ENCODE peak calls at places on chromosomes 1 and 21, in eight cellular contexts. X is HL-60, P is HCEC 1CT, L is GM23248, F is tibial artery, K is T47D, G is iPS-NIHi11, Y is Daoy. U is an unnamed sample.

GRCh38 chr21:37028579-37028978 is 22.1 kb downstream of the RIPPLY3 start:
- DNase-seq in X (no peak), P (no peak), L (no peak), F (no peak), K (no peak), G (no peak), Y (no peak), U (no peak)

GRCh38 chr1:18895317-18895716 is 7.0 kb downstream of the ALDH4A1 start:
- DNase-seq in X (no peak), P (no peak), L (no peak), F (no peak), K (no peak), G (no peak), Y (no peak), U (no peak)

GRCh38 chr1:205519541-205520131 is 15.2 kb downstream of the CDK18 start:
- DNase-seq in X (no peak), P (peak), L (no peak), F (no peak), K (no peak), G (no peak), Y (no peak), U (no peak)

GRCh38 chr1:181160322-181160721 is 71.8 kb downstream of the IER5 start:
- DNase-seq in X (no peak), P (no peak), L (no peak), F (no peak), K (no peak), G (no peak), Y (no peak), U (peak)

GRCh38 chr1:29809446-29810120 is 573.3 kb downstream of the PTPRU start:
- DNase-seq in X (no peak), P (no peak), L (no peak), F (no peak), K (no peak), G (no peak), Y (no peak), U (no peak)

GRCh38 chr1:54312874-54313316 is 93.3 kb downstream of the SSBP3 start:
- DNase-seq in X (no peak), P (peak), L (peak), F (no peak), K (no peak), G (no peak), Y (peak), U (no peak)

GRCh38 chr1:198523183-198523942 is 17.1 kb downstream of the ATP6V1G3 start:
- DNase-seq in X (no peak), P (no peak), L (no peak), F (no peak), K (no peak), G (no peak), Y (no peak), U (no peak)

GRCh38 chr1:90122679-90123340 is 127.9 kb downstream of the ZNF326 start:
- DNase-seq in X (no peak), P (no peak), L (no peak), F (no peak), K (no peak), G (no peak), Y (no peak), U (no peak)

GRCh38 chr1:183148599-183148998 is 37.5 kb upstream of the LAMC2 start:
- DNase-seq in X (no peak), P (peak), L (peak), F (no peak), K (no peak), G (no peak), Y (peak), U (no peak)

GRCh38 chr1:67970088-67970487 is 80.3 kb downstream of the DIRAS3 start:
- DNase-seq in X (no peak), P (peak), L (peak), F (no peak), K (no peak), G (no peak), Y (peak), U (no peak)

GRCh38 chr1:2267051-2267830 is 39.1 kb downstream of the SKI start:
- DNase-seq in X (no peak), P (no peak), L (no peak), F (no peak), K (no peak), G (no peak), Y (no peak), U (no peak)

GRCh38 chr1:37795340-37796110 is 1.9 kb downstream of the MANEAL start:
- DNase-seq in X (peak), P (no peak), L (peak), F (no peak), K (peak), G (peak), Y (peak), U (no peak)

GRCh38 chr1:38735651-38736161 is 123.9 kb downstream of the RRAGC start:
- DNase-seq in X (no peak), P (no peak), L (peak), F (no peak), K (no peak), G (no peak), Y (peak), U (no peak)

GRCh38 chr1:109807822-109808680 is 44.3 kb upstream of the EPS8L3 start:
- DNase-seq in X (no peak), P (peak), L (peak), F (no peak), K (no peak), G (no peak), Y (peak), U (no peak)

GRCh38 chr21:38968887-38969543 is 163.3 kb downstream of the ETS2 start:
- DNase-seq in X (no peak), P (no peak), L (no peak), F (no peak), K (no peak), G (no peak), Y (peak), U (no peak)

GRCh38 chr1:241635556-241636179 is 4.5 kb downstream of the CHML start:
- DNase-seq in X (no peak), P (no peak), L (no peak), F (no peak), K (no peak), G (no peak), Y (no peak), U (no peak)

GRCh38 chr21:39182484-39183271 is 573 bp downstream of the PSMG1 start:
- DNase-seq in X (no peak), P (peak), L (peak), F (no peak), K (no peak), G (no peak), Y (no peak), U (no peak)

GRCh38 chr1:85284202-85284601 is 7.8 kb upstream of the BCL10 start:
- DNase-seq in X (no peak), P (no peak), L (no peak), F (no peak), K (no peak), G (no peak), Y (no peak), U (no peak)

GRCh38 chr1:205961970-205962820 is 18.9 kb upstream of the SLC26A9 start:
- DNase-seq in X (no peak), P (no peak), L (peak), F (no peak), K (no peak), G (no peak), Y (peak), U (no peak)

GRCh38 chr1:230798491-230798890 is 51.3 kb downstream of the CAPN9 start:
- DNase-seq in X (no peak), P (no peak), L (no peak), F (no peak), K (no peak), G (no peak), Y (no peak), U (no peak)

GRCh38 chr21:35324372-35325220 is 275.5 kb upstream of the RUNX1 start:
- DNase-seq in X (no peak), P (peak), L (peak), F (peak), K (no peak), G (no peak), Y (peak), U (no peak)

GRCh38 chr1:109508001-109508872 is 1.3 kb downstream of the AMIGO1 start:
- DNase-seq in X (no peak), P (no peak), L (no peak), F (no peak), K (no peak), G (no peak), Y (no peak), U (no peak)

GRCh38 chr1:8643542-8644536 is 173.6 kb downstream of the RERE start:
- DNase-seq in X (no peak), P (no peak), L (no peak), F (no peak), K (no peak), G (no peak), Y (no peak), U (no peak)